ENCODE peak calls at places on chromosomes 5 and 9, in four cellular contexts. C, A, U and M are unnamed samples.
A peak's percentile ranks its signal among the peaks of the same experiment; 100 is the strongest.

GRCh38 chr5:160649304-160649703 is 202.7 kb downstream of the ATP10B start:
- DNase-seq in C (no peak), A (no peak), U (peak; percentile 5), M (no peak)

GRCh38 chr9:112569186-112569585 is 82.6 kb downstream of the KIAA1958 start:
- DNase-seq in C (no peak), A (no peak), U (no peak), M (no peak)

GRCh38 chr9:16155878-16156277 is 603.0 kb downstream of the CCDC171 start:
- DNase-seq in C (no peak), A (no peak), U (no peak), M (no peak)

GRCh38 chr9:38423939-38424843 is at the start of gene IGFBPL1:
- DNase-seq in C (peak; percentile 36), A (peak; percentile 72), U (no peak), M (no peak)

GRCh38 chr9:21413089-21414023 is 4.4 kb downstream of the IFNA8 start:
- DNase-seq in C (no peak), A (no peak), U (no peak), M (no peak)

GRCh38 chr5:88824892-88825781 is 57.8 kb downstream of the MEF2C start:
- DNase-seq in C (no peak), A (no peak), U (no peak), M (no peak)

GRCh38 chr9:135039266-135039870 is 48.1 kb upstream of the OLFM1 start:
- DNase-seq in C (no peak), A (no peak), U (no peak), M (no peak)

GRCh38 chr9:134408389-134408788 is 82.1 kb downstream of the RXRA start:
- DNase-seq in C (no peak), A (no peak), U (no peak), M (no peak)

GRCh38 chr9:2290382-2290781 is 275.2 kb downstream of the SMARCA2 start:
- DNase-seq in C (no peak), A (no peak), U (no peak), M (no peak)

GRCh38 chr9:137813167-137813566 is 64.4 kb upstream of the CACNA1B start:
- DNase-seq in C (no peak), A (no peak), U (no peak), M (no peak)

GRCh38 chr5:112960316-112960715 is 16.3 kb upstream of the DCP2 start:
- DNase-seq in C (no peak), A (no peak), U (no peak), M (no peak)

GRCh38 chr9:127974002-127974768 is 6.6 kb downstream of the EEIG1 start:
- DNase-seq in C (no peak), A (no peak), U (no peak), M (no peak)

GRCh38 chr9:127974769-127975261 is 6.0 kb downstream of the EEIG1 start:
- DNase-seq in C (no peak), A (no peak), U (no peak), M (no peak)

GRCh38 chr9:127972316-127972871 is 8.4 kb downstream of the EEIG1 start:
- DNase-seq in C (no peak), A (no peak), U (no peak), M (no peak)

GRCh38 chr9:127971357-127972315 is 9.2 kb downstream of the EEIG1 start:
- DNase-seq in C (no peak), A (no peak), U (no peak), M (no peak)

DNA sequence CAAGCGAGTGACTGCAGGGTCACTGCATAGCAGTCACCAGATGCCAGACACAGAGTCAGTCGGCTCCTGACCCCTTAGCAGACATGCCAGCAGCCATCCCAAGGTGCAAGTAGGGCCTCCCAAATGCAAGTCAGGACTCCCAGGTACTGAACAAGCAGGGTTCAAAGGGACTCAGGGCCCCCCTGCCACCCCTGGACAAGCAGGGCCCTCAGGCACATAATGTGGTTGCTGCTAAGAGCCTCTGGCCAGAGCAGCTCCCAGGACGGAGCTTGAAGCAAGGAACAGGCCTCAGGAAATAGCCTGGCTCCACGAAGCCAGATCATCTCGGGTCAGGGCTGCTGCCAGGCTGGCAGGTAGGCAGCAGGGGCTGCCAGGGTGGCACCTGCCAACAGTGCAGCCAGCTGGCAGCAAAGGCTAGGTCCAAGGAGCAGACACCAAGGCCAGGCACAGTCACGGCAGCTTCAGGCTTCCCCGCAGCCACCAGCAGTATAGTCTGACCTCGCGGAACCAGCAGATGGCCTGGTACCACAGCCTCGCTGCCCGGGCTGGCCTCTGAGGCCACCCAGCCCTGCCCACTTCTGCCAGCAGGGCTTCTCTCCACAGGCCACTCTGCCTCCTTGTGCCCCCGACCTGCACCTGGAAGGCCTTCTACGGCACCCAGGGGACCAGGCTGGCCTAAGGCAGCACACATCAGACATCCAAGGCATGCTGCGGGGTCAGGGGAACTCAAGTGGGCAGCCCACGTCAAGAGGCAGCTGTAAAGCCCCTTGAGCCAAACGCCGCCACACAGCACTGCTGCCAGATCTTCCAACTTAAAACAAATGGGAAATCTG is 7.4 kb downstream of the EEIG1 start:
- DNase-seq in C (no peak), A (no peak), U (no peak), M (no peak)
- TF ChIP-seq POLR2A in C (no peak), A (no peak), U (no peak), M (no peak)

DNA sequence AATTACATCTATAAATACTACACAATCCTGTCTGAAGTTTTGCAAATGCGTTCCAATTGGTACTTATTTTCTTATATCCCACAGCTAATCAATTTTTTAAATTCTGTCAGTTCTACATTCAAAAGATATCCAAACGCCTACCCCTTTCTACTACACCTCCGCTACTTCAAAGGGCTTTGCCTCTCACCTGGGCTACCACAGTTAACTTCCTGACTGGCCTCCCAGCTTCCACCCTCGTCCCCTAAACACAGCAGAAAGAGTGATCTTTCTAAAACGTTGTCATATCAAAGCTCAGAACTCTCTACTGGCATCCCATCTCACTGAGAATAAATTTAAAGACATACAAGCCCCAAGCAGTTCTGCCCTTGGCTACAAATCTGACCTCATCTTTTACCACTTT is 32.3 kb upstream of the NIPBL start:
- DNase-seq in C (no peak), A (no peak), U (no peak), M (no peak)
- TF ChIP-seq POLR2AphosphoS5 in C (no peak), A (no peak), U (no peak), M (no peak)

DNA sequence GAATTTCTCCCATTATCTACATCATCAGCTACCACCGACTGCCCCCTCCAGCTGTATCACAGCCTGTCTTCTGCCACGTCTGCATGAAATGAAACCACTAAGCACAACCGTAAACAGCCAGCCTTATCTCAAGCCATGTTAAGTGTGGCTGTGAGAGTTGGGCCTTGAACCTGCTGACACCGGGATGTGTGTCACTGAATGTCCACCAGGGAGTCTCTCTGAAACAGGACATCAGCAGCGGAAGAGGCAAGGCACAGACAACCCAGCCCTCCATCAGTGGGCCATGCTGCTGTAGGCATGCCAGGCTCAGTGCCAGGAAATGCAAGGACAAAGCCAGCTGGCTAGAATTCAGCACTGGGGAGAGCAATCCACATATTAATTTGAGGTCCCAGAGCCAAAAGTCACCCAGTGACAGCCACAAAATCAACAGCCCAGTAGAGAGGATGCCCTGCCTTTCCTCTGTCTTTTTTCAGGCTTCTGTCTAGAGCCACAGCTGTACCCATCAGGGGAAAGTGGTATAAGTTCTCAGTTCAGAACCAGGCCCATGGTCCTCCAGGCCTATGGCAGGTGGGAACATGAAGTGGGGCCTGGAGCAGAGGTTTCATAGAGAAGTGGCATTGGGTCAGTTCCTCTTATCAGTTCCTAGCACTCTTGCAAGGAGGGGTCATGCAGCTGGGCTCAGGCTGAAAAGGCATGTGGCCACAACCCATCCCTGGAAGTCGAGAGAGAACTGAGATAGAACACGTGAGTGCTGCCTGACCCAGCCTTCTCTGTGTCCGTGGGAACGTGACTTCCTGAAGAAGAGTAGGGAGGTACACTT is 199.5 kb downstream of the ESM1 start:
- DNase-seq in C (no peak), A (no peak), U (no peak), M (no peak)
- TF ChIP-seq TAF1 in C (no peak), A (no peak), U (no peak), M (no peak)

GRCh38 chr9:127934986-127935385 is 2.7 kb downstream of the DPM2 start:
- DNase-seq in C (no peak), A (no peak), U (no peak), M (no peak)

GRCh38 chr9:127936347-127936852 is 1.3 kb downstream of the DPM2 start:
- DNase-seq in C (no peak), A (no peak), U (no peak), M (no peak)

GRCh38 chr9:127934248-127934647 is 3.4 kb downstream of the DPM2 start:
- DNase-seq in C (no peak), A (no peak), U (no peak), M (no peak)

GRCh38 chr9:127937046-127937382 is 640 bp downstream of the DPM2 start:
- DNase-seq in C (no peak), A (no peak), U (no peak), M (no peak)

DNA sequence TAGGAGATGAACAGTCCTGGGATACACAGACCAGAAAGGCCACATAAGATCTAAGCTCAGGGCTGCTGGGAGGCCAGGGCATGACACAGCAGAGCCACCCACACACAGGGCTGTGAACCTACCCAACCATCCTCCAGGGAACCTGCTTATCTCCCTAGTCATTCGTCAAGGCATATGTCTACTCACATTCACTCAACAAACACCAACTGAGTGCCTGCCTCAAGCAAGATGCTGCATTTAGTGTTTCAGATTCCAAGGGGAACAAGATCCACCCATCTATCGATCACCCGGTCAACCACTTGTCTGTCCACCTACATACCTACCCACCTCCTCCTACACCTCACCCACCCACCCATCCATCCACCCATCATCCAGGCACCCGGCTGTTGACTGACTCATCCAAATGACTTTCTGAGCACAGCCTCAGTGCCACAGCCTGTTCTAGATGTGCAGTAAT is 1.9 kb downstream of the DPM2 start:
- DNase-seq in C (no peak), A (no peak), U (no peak), M (no peak)
- TF ChIP-seq POLR2A in C (no peak), A (no peak), U (no peak), M (no peak)